ENCODE peak calls at places on chromosomes 4 and X, in six cellular contexts. Y is PC-3, A is GM23338, O is HepG2, R is GM23248, J is fibroblast of lung. Z is an unnamed sample. For H4K20me1, the result is how much of the 10 kb centered on the place peaks cover.

GRCh38 chr4:134028411-134028810 is 173.2 kb downstream of the PABPC4L start:
- DNase-seq in J (no peak), O (no peak), A (no peak), Y (no peak), R (no peak), Z (no peak)

GRCh38 chr4:169311643-169312365 is 41.0 kb upstream of the SH3RF1 start:
- DNase-seq in R (peak), O (peak), J (peak), Y (peak), A (peak), Z (no peak)

GRCh38 chr4:184575306-184575705 is 73.9 kb downstream of the CASP3 start:
- DNase-seq in J (no peak), A (peak), Y (peak), O (no peak), R (no peak), Z (no peak)

GRCh38 chrX:49209434-49210251 is 9.7 kb upstream of the SYP start:
- DNase-seq in A (peak), J (no peak), O (no peak), R (no peak), Y (no peak), Z (no peak)

GRCh38 chr4:2887343-2887742 is 43.7 kb downstream of the ADD1 start:
- DNase-seq in A (no peak), R (no peak), O (no peak), J (no peak), Y (no peak), Z (no peak)

GRCh38 chr4:147950840-147951239 is 219.0 kb downstream of the ARHGAP10 start:
- DNase-seq in A (no peak), J (no peak), Y (no peak), R (no peak), O (no peak), Z (no peak)

GRCh38 chrX:41912922-41913321 is 10.4 kb downstream of the CASK start:
- DNase-seq in J (peak), A (no peak), R (peak), Y (peak), O (no peak), Z (no peak)

GRCh38 chr4:14853186-14853946 is 148.9 kb upstream of the CPEB2 start:
- DNase-seq in Y (peak), R (peak), O (no peak), A (peak), J (peak), Z (no peak)

GRCh38 chr4:70114091-70114490 is 39.9 kb upstream of the PRR27 start:
- DNase-seq in Y (no peak), O (no peak), R (no peak), J (no peak), A (no peak), Z (no peak)

GRCh38 chr4:102574317-102574716 is 73.2 kb downstream of the NFKB1 start:
- DNase-seq in A (no peak), J (no peak), R (no peak), Y (peak), O (no peak), Z (no peak)

GRCh38 chrX:100946521-100946920 is 17.8 kb upstream of the XKRX start:
- DNase-seq in J (peak), R (peak), O (no peak), Y (peak), A (no peak), Z (peak)

GRCh38 chr4:27276322-27277073 is 415.9 kb downstream of the STIM2 start:
- DNase-seq in Y (peak), R (no peak), A (no peak), J (peak), O (no peak), Z (no peak)

GRCh38 chr4:74544655-74545361 is 99.9 kb downstream of the AREG start:
- DNase-seq in Y (no peak), J (peak), A (no peak), O (peak), R (peak), Z (peak)

GRCh38 chrX:50152421-50152820 is 48.4 kb downstream of the AKAP4 start:
- DNase-seq in O (no peak), Y (no peak), A (no peak), R (no peak), J (no peak), Z (no peak)

GRCh38 chr4:153154010-153154975 is 50.0 kb upstream of the TRIM2 start:
- DNase-seq in R (peak), O (no peak), J (peak), Y (peak), A (no peak), Z (peak)
- H2AFZ ChIP-seq in R (peak), O (no peak), J (peak), Y (peak), A (peak), Z (peak)

GRCh38 chr4:61273237-61273636 is 73.1 kb downstream of the ADGRL3 start:
- DNase-seq in O (no peak), R (no peak), Y (no peak), J (no peak), A (no peak), Z (no peak)
- H4K20me1 ChIP-seq in O (under half), R (under half), Y (under half), J (under half), A (under half), Z (under half)

GRCh38 chr4:98659106-98659592 is 738 bp upstream of the TSPAN5 start:
- DNase-seq in J (peak), R (peak), Y (peak), O (no peak), A (peak), Z (no peak)

GRCh38 chr4:98653890-98654867 is 4.2 kb downstream of the TSPAN5 start:
- DNase-seq in Y (peak), O (no peak), R (peak), J (peak), A (no peak), Z (peak)

GRCh38 chr4:98657531-98658286 is 702 bp downstream of the TSPAN5 start:
- DNase-seq in R (peak), A (peak), O (no peak), J (peak), Y (peak), Z (peak)

GRCh38 chr4:98658287-98659105 is at the start of gene TSPAN5:
- DNase-seq in A (peak), O (peak), Y (peak), R (peak), J (peak), Z (peak)

DNA sequence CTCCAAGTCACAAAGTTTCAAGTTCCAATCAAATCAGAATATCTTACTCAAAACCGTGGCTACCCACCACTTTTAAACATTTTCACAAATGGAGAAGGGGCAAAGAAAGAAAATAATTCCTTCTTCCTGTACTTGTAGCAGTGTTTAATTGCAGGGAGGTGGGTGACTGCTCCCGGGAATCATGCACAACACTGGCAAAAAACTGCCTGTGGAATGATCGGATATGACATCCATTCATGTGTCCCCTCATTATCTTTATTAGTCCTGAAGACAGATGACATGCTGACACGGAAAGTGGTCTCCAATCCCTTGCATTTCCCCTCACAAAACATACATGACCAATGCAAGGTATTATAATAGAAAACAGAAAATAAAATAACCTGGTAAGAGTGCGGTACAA is 2.0 kb downstream of the TSPAN5 start:
- DNase-seq in O (no peak), A (no peak), R (no peak), J (no peak), Y (no peak), Z (no peak)
- H3K4me3 ChIP-seq in O (no peak), A (peak), R (peak), J (peak), Y (peak), Z (peak)

GRCh38 chr4:138838251-138838650 is 177.3 kb upstream of the NOCT start:
- DNase-seq in O (no peak), J (no peak), R (no peak), A (no peak), Y (no peak), Z (no peak)
- H2AFZ ChIP-seq in O (no peak), J (no peak), R (no peak), A (peak), Y (no peak), Z (no peak)

DNA sequence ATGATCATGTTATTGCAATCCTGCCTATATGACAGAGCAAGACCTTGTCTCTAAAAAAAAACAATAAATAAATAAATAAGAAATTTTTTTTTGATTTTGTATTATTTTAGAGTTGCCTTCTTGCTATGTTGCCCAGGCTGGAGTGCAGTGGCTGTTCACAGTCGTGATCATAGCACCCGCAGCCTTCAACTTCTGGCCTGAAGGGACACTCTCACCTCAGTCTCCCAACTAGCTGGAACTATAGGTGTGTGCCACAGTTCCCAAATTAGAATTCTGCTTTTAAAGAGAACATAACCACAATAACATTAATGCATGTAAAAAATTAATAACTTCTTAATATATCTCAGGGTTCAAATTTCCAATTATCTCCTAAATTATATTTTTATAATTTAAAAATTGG is 7.8 kb downstream of the YIPF6 start:
- DNase-seq in A (no peak), O (no peak), J (no peak), R (no peak), Y (no peak), Z (no peak)
- H4K20me1 ChIP-seq in A (under half), O (under half), J (under half), R (under half), Y (under half), Z (under half)

GRCh38 chrX:153727108-153727931 is 2.7 kb downstream of the ABCD1 start:
- DNase-seq in O (peak), A (no peak), R (peak), Y (peak), J (peak), Z (peak)

GRCh38 chrX:153725039-153725831 is 579 bp downstream of the ABCD1 start:
- DNase-seq in A (peak), R (no peak), Y (peak), O (no peak), J (no peak), Z (no peak)

GRCh38 chrX:153728095-153728494 is 3.4 kb downstream of the ABCD1 start:
- DNase-seq in J (no peak), Y (no peak), R (no peak), O (peak), A (peak), Z (no peak)

GRCh38 chrX:153725832-153726285 is 1.2 kb downstream of the ABCD1 start:
- DNase-seq in J (no peak), O (no peak), A (no peak), R (peak), Y (peak), Z (no peak)

GRCh38 chrX:153726286-153727107 is 1.8 kb downstream of the ABCD1 start:
- DNase-seq in A (peak), O (peak), Y (peak), R (peak), J (peak), Z (peak)
- H3K4me3 ChIP-seq in A (no peak), O (peak), Y (peak), R (peak), J (no peak), Z (peak)

GRCh38 chrX:85221361-85221760 is 22.2 kb downstream of the SATL1 start:
- DNase-seq in R (no peak), O (no peak), Y (no peak), J (no peak), A (no peak), Z (no peak)
- H2AFZ ChIP-seq in R (no peak), O (no peak), Y (no peak), J (no peak), A (no peak), Z (no peak)

Z was measured in PC-9.